ENCODE peak calls at places on chromosome 13, in seven cellular contexts. R is AG09309, E is kidney, F is GM23338, A is fibroblast of the aortic adventitia, T is GM06990, O is lower leg skin. Z is an unnamed sample.

GRCh38 chr13:36998624-36999041 is 507 bp downstream of the ALG5 start:
- DNase-seq in R (no peak), E (peak), F (peak), A (no peak), T (peak), O (peak), Z (no peak)

GRCh38 chr13:23824355-23824754 is 64.8 kb downstream of the MIPEP start:
- DNase-seq in R (no peak), E (no peak), F (no peak), A (no peak), T (no peak), O (peak), Z (no peak)

GRCh38 chr13:79492313-79492798 is 11.4 kb downstream of the NDFIP2 start:
- DNase-seq in R (no peak), E (no peak), F (peak), A (peak), T (no peak), O (no peak), Z (no peak)

GRCh38 chr13:78147905-78148304 is 229.3 kb upstream of the EDNRB start:
- DNase-seq in R (peak), E (no peak), F (no peak), A (peak), T (no peak), O (no peak), Z (peak)

GRCh38 chr13:39370554-39370953 is 232.4 kb downstream of the LHFPL6 start:
- DNase-seq in R (peak), E (no peak), F (no peak), A (peak), T (no peak), O (no peak), Z (no peak)

GRCh38 chr13:95083758-95084157 is 217.5 kb downstream of the ABCC4 start:
- DNase-seq in R (peak), E (no peak), F (no peak), A (peak), T (no peak), O (no peak), Z (no peak)

GRCh38 chr13:104782741-104783140 is 1716.5 kb upstream of the SLC10A2 start:
- DNase-seq in R (no peak), E (no peak), F (no peak), A (no peak), T (no peak), O (no peak), Z (no peak)

GRCh38 chr13:49776871-49777270 is 15.6 kb downstream of the KPNA3 start:
- DNase-seq in R (no peak), E (no peak), F (no peak), A (peak), T (no peak), O (no peak), Z (no peak)

GRCh38 chr13:51557875-51558604 is 26.2 kb upstream of the WDFY2 start:
- DNase-seq in R (peak), E (no peak), F (no peak), A (peak), T (no peak), O (no peak), Z (no peak)

GRCh38 chr13:37229931-37230330 is 124.5 kb upstream of the CSNK1A1L start:
- DNase-seq in R (no peak), E (no peak), F (no peak), A (no peak), T (no peak), O (no peak), Z (no peak)

GRCh38 chr13:102452831-102453230 is 51.0 kb upstream of the FGF14 start:
- DNase-seq in R (no peak), E (no peak), F (no peak), A (no peak), T (no peak), O (no peak), Z (no peak)

GRCh38 chr13:28753208-28753892 is 34.6 kb upstream of the SLC46A3 start:
- DNase-seq in R (peak), E (no peak), F (peak), A (peak), T (no peak), O (peak), Z (peak)

GRCh38 chr13:43874512-43875092 is 4.9 kb downstream of the CCDC122 start:
- DNase-seq in R (no peak), E (no peak), F (peak), A (peak), T (peak), O (no peak), Z (no peak)

GRCh38 chr13:48038763-48039162 is 1.2 kb downstream of the NUDT15 start:
- DNase-seq in R (no peak), E (no peak), F (peak), A (no peak), T (no peak), O (no peak), Z (no peak)

GRCh38 chr13:80755925-80756324 is 415.0 kb upstream of the SPRY2 start:
- DNase-seq in R (no peak), E (no peak), F (no peak), A (no peak), T (no peak), O (no peak), Z (no peak)

GRCh38 chr13:26872444-26873173 is 112.0 kb upstream of the GPR12 start:
- DNase-seq in R (no peak), E (no peak), F (peak), A (peak), T (peak), O (peak), Z (no peak)

GRCh38 chr13:26425439-26426358 is 131.8 kb upstream of the WASF3 start:
- DNase-seq in R (no peak), E (peak), F (no peak), A (peak), T (no peak), O (no peak), Z (no peak)

GRCh38 chr13:41973247-41973741 is 12.4 kb upstream of the VWA8 start:
- DNase-seq in R (no peak), E (no peak), F (peak), A (peak), T (no peak), O (no peak), Z (no peak)

GRCh38 chr13:93535256-93535655 is 308.6 kb downstream of the GPC6 start:
- DNase-seq in R (no peak), E (no peak), F (no peak), A (peak), T (no peak), O (no peak), Z (no peak)

GRCh38 chr13:46341112-46341711 is 45.8 kb downstream of the RUBCNL start:
- DNase-seq in R (no peak), E (no peak), F (no peak), A (peak), T (peak), O (no peak), Z (no peak)

GRCh38 chr13:107462501-107462900 is 752.8 kb downstream of the LIG4 start:
- DNase-seq in R (no peak), E (no peak), F (no peak), A (no peak), T (no peak), O (no peak), Z (no peak)

GRCh38 chr13:37700887-37701286 is 102.3 kb upstream of the POSTN start:
- DNase-seq in R (no peak), E (no peak), F (no peak), A (peak), T (no peak), O (no peak), Z (no peak)

GRCh38 chr13:44188257-44188656 is 185.4 kb upstream of the SERP2 start:
- DNase-seq in R (no peak), E (no peak), F (no peak), A (peak), T (no peak), O (no peak), Z (no peak)

GRCh38 chr13:47455581-47455980 is 545.5 kb downstream of the SUCLA2 start:
- DNase-seq in R (no peak), E (no peak), F (peak), A (peak), T (no peak), O (no peak), Z (no peak)

GRCh38 chr13:20689291-20689690 is 14.2 kb upstream of the IL17D start:
- DNase-seq in R (no peak), E (no peak), F (no peak), A (no peak), T (no peak), O (no peak), Z (no peak)

GRCh38 chr13:107743100-107743499 is 472.2 kb downstream of the LIG4 start:
- DNase-seq in R (no peak), E (no peak), F (no peak), A (no peak), T (no peak), O (no peak), Z (no peak)

GRCh38 chr13:33139186-33139585 is 123.0 kb downstream of the KL start:
- DNase-seq in R (no peak), E (no peak), F (no peak), A (no peak), T (no peak), O (peak), Z (no peak)

GRCh38 chr13:100694722-100695644 is 20.4 kb upstream of the TMTC4 start:
- DNase-seq in R (no peak), E (peak), F (peak), A (peak), T (no peak), O (no peak), Z (no peak)

GRCh38 chr13:81686877-81687276 is 1346.0 kb upstream of the SPRY2 start:
- DNase-seq in R (no peak), E (no peak), F (no peak), A (no peak), T (no peak), O (no peak), Z (peak)

GRCh38 chr13:51249254-51249653 is 27.1 kb downstream of the FAM124A start:
- DNase-seq in R (no peak), E (no peak), F (peak), A (no peak), T (no peak), O (no peak), Z (no peak)

GRCh38 chr13:20219585-20219984 is 12.5 kb downstream of the GJB6 start:
- DNase-seq in R (no peak), E (no peak), F (no peak), A (no peak), T (no peak), O (no peak), Z (no peak)

GRCh38 chr13:75762066-75762937 is 126.2 kb downstream of the LMO7 start:
- DNase-seq in R (no peak), E (no peak), F (no peak), A (peak), T (peak), O (peak), Z (no peak)

GRCh38 chr13:104773775-104774174 is 1707.6 kb upstream of the SLC10A2 start:
- DNase-seq in R (no peak), E (no peak), F (peak), A (peak), T (no peak), O (no peak), Z (no peak)

GRCh38 chr13:29743229-29743786 is 107.1 kb downstream of the UBL3 start:
- DNase-seq in R (peak), E (peak), F (no peak), A (peak), T (no peak), O (peak), Z (no peak)

GRCh38 chr13:44238011-44238421 is 135.6 kb upstream of the SERP2 start:
- DNase-seq in R (peak), E (no peak), F (no peak), A (peak), T (no peak), O (no peak), Z (no peak)

GRCh38 chr13:40389081-40389641 is 277.3 kb downstream of the FOXO1 start:
- DNase-seq in R (no peak), E (no peak), F (no peak), A (no peak), T (peak), O (no peak), Z (no peak)
- H3K4me3 ChIP-seq in R (no peak), E (no peak), F (no peak), A (no peak), T (peak), O (no peak), Z (no peak)

GRCh38 chr13:59771272-59771671 is 392.5 kb downstream of the DIAPH3 start:
- DNase-seq in R (no peak), E (no peak), F (peak), A (peak), T (no peak), O (no peak), Z (no peak)
- TF ChIP-seq CTCF in R (peak), E (peak), F (peak), A (peak), T (peak), O (no peak), Z (peak)

GRCh38 chr13:25046274-25046984 is 49.5 kb upstream of the PABPC3 start:
- DNase-seq in R (no peak), E (no peak), F (peak), A (no peak), T (no peak), O (no peak), Z (no peak)
- H3K4me3 ChIP-seq in R (no peak), E (no peak), F (peak), A (no peak), T (no peak), O (no peak), Z (peak)

GRCh38 chr13:113299951-113300350 is 2.9 kb downstream of the LAMP1 start:
- DNase-seq in R (no peak), E (no peak), F (no peak), A (no peak), T (peak), O (no peak), Z (no peak)

GRCh38 chr13:113291997-113292862 is 4.8 kb upstream of the LAMP1 start:
- DNase-seq in R (no peak), E (no peak), F (peak), A (peak), T (peak), O (peak), Z (no peak)

GRCh38 chr13:113297370-113297871 is 382 bp downstream of the LAMP1 start:
- DNase-seq in R (no peak), E (peak), F (peak), A (peak), T (peak), O (no peak), Z (no peak)

GRCh38 chr13:113298001-113298945 is 1.2 kb downstream of the LAMP1 start:
- DNase-seq in R (no peak), E (no peak), F (no peak), A (peak), T (no peak), O (no peak), Z (no peak)

GRCh38 chr13:113296842-113297369 is at the start of gene LAMP1:
- DNase-seq in R (peak), E (peak), F (peak), A (peak), T (peak), O (peak), Z (peak)
- TF ChIP-seq CTCF in R (no peak), E (no peak), F (peak), A (no peak), T (no peak), O (no peak), Z (no peak)

GRCh38 chr13:99692854-99693253 is 191.6 kb downstream of the TM9SF2 start:
- DNase-seq in R (no peak), E (no peak), F (no peak), A (no peak), T (no peak), O (no peak), Z (no peak)

GRCh38 chr13:99689955-99690354 is 188.7 kb downstream of the TM9SF2 start:
- DNase-seq in R (no peak), E (no peak), F (peak), A (no peak), T (no peak), O (no peak), Z (no peak)

GRCh38 chr13:99688776-99689175 is 187.5 kb downstream of the TM9SF2 start:
- DNase-seq in R (no peak), E (no peak), F (no peak), A (no peak), T (no peak), O (no peak), Z (no peak)

GRCh38 chr13:99691552-99691951 is 190.3 kb downstream of the TM9SF2 start:
- DNase-seq in R (no peak), E (no peak), F (no peak), A (no peak), T (no peak), O (no peak), Z (no peak)

GRCh38 chr13:99690426-99691189 is 189.3 kb downstream of the TM9SF2 start:
- DNase-seq in R (no peak), E (no peak), F (peak), A (no peak), T (no peak), O (no peak), Z (no peak)
- H3K4me3 ChIP-seq in R (no peak), E (no peak), F (peak), A (no peak), T (no peak), O (no peak), Z (no peak)